ENCODE peak calls at places on chromosomes 16 and 17, in eight cellular contexts. One of them, this sample, is unnamed.

GRCh38 chr17:44610331-44610730 is 45.9 kb upstream of the MEIOC start:
- DNase-seq in Ammon's horn: no peak
- DNase-seq in activated naive CD8-positive, alpha-beta T cell treated with anti-CD3 and anti-CD28 coated beads, Interleukin-2, amount 10 ng/mL, durations not matched to agents 7 days and 5 days: no peak
- DNase-seq in substantia nigra: no peak
- DNase-seq in activated CD4-positive, alpha-beta memory T cell treated with anti-CD3 and anti-CD28 coated beads, Interleukin-2, amount 10 ng/mL, durations not matched to agents 7 days and 5 days: no peak
- DNase-seq in GM13977: no peak
- DNase-seq in activated T-cell treated with anti-CD3 and anti-CD28 coated beads, Interleukin-2, amount 50 U/mL, for 4 hours: no peak
- DNase-seq in AG04450: no peak
- DNase-seq in this sample: no peak

GRCh38 chr17:18377437-18378204 is at the start of gene EVPLL:
- DNase-seq in activated T-cell treated with anti-CD3 and anti-CD28 coated beads, Interleukin-2, amount 50 U/mL, for 4 hours: no peak
- DNase-seq in activated naive CD8-positive, alpha-beta T cell treated with anti-CD3 and anti-CD28 coated beads, Interleukin-2, amount 10 ng/mL, durations not matched to agents 7 days and 5 days: no peak
- DNase-seq in GM13977: no peak
- DNase-seq in substantia nigra: no peak
- DNase-seq in AG04450: no peak
- DNase-seq in activated CD4-positive, alpha-beta memory T cell treated with anti-CD3 and anti-CD28 coated beads, Interleukin-2, amount 10 ng/mL, durations not matched to agents 7 days and 5 days: no peak
- DNase-seq in Ammon's horn: no peak
- DNase-seq in this sample: no peak

GRCh38 chr17:42522798-42523278 is 13.2 kb upstream of the NAGLU start:
- DNase-seq in activated CD4-positive, alpha-beta memory T cell treated with anti-CD3 and anti-CD28 coated beads, Interleukin-2, amount 10 ng/mL, durations not matched to agents 7 days and 5 days: no peak
- DNase-seq in substantia nigra: no peak
- DNase-seq in activated T-cell treated with anti-CD3 and anti-CD28 coated beads, Interleukin-2, amount 50 U/mL, for 4 hours: no peak
- DNase-seq in activated naive CD8-positive, alpha-beta T cell treated with anti-CD3 and anti-CD28 coated beads, Interleukin-2, amount 10 ng/mL, durations not matched to agents 7 days and 5 days: no peak
- DNase-seq in Ammon's horn: no peak
- DNase-seq in GM13977: no peak
- DNase-seq in AG04450: no peak
- DNase-seq in this sample: no peak

GRCh38 chr17:51805765-51806164 is 352.7 kb downstream of the CA10 start:
- DNase-seq in AG04450: no peak
- DNase-seq in activated CD4-positive, alpha-beta memory T cell treated with anti-CD3 and anti-CD28 coated beads, Interleukin-2, amount 10 ng/mL, durations not matched to agents 7 days and 5 days: no peak
- DNase-seq in activated T-cell treated with anti-CD3 and anti-CD28 coated beads, Interleukin-2, amount 50 U/mL, for 4 hours: no peak
- DNase-seq in GM13977: no peak
- DNase-seq in substantia nigra: no peak
- DNase-seq in activated naive CD8-positive, alpha-beta T cell treated with anti-CD3 and anti-CD28 coated beads, Interleukin-2, amount 10 ng/mL, durations not matched to agents 7 days and 5 days: no peak
- DNase-seq in Ammon's horn: no peak
- DNase-seq in this sample: no peak

GRCh38 chr17:76171701-76172100 is 30.7 kb upstream of the FOXJ1 start:
- DNase-seq in activated CD4-positive, alpha-beta memory T cell treated with anti-CD3 and anti-CD28 coated beads, Interleukin-2, amount 10 ng/mL, durations not matched to agents 7 days and 5 days: no peak
- DNase-seq in AG04450: no peak
- DNase-seq in substantia nigra: no peak
- DNase-seq in GM13977: no peak
- DNase-seq in Ammon's horn: no peak
- DNase-seq in activated naive CD8-positive, alpha-beta T cell treated with anti-CD3 and anti-CD28 coated beads, Interleukin-2, amount 10 ng/mL, durations not matched to agents 7 days and 5 days: no peak
- DNase-seq in activated T-cell treated with anti-CD3 and anti-CD28 coated beads, Interleukin-2, amount 50 U/mL, for 4 hours: no peak
- DNase-seq in this sample: no peak

GRCh38 chr17:43822566-43823190 is 10.3 kb downstream of the MPP3 start:
- DNase-seq in Ammon's horn: no peak
- DNase-seq in activated CD4-positive, alpha-beta memory T cell treated with anti-CD3 and anti-CD28 coated beads, Interleukin-2, amount 10 ng/mL, durations not matched to agents 7 days and 5 days: no peak
- DNase-seq in activated naive CD8-positive, alpha-beta T cell treated with anti-CD3 and anti-CD28 coated beads, Interleukin-2, amount 10 ng/mL, durations not matched to agents 7 days and 5 days: no peak
- DNase-seq in substantia nigra: no peak
- DNase-seq in AG04450: no peak
- DNase-seq in activated T-cell treated with anti-CD3 and anti-CD28 coated beads, Interleukin-2, amount 50 U/mL, for 4 hours: no peak
- DNase-seq in GM13977: no peak
- DNase-seq in this sample: no peak

GRCh38 chr17:79473111-79473835 is 137.6 kb downstream of the RBFOX3 start:
- DNase-seq in AG04450: no peak
- DNase-seq in substantia nigra: no peak
- DNase-seq in activated naive CD8-positive, alpha-beta T cell treated with anti-CD3 and anti-CD28 coated beads, Interleukin-2, amount 10 ng/mL, durations not matched to agents 7 days and 5 days: no peak
- DNase-seq in activated CD4-positive, alpha-beta memory T cell treated with anti-CD3 and anti-CD28 coated beads, Interleukin-2, amount 10 ng/mL, durations not matched to agents 7 days and 5 days: no peak
- DNase-seq in GM13977: no peak
- DNase-seq in Ammon's horn: no peak
- DNase-seq in activated T-cell treated with anti-CD3 and anti-CD28 coated beads, Interleukin-2, amount 50 U/mL, for 4 hours: no peak
- DNase-seq in this sample: no peak

GRCh38 chr16:81585785-81586184 is 141.2 kb downstream of the CMIP start:
- DNase-seq in activated CD4-positive, alpha-beta memory T cell treated with anti-CD3 and anti-CD28 coated beads, Interleukin-2, amount 10 ng/mL, durations not matched to agents 7 days and 5 days: no peak
- DNase-seq in activated naive CD8-positive, alpha-beta T cell treated with anti-CD3 and anti-CD28 coated beads, Interleukin-2, amount 10 ng/mL, durations not matched to agents 7 days and 5 days: no peak
- DNase-seq in activated T-cell treated with anti-CD3 and anti-CD28 coated beads, Interleukin-2, amount 50 U/mL, for 4 hours: no peak
- DNase-seq in GM13977: no peak
- DNase-seq in Ammon's horn: no peak
- DNase-seq in substantia nigra: no peak
- DNase-seq in AG04450: no peak
- DNase-seq in this sample: peak; percentile 2

GRCh38 chr17:64635647-64636305 is 26.3 kb downstream of the SMURF2 start:
- DNase-seq in Ammon's horn: no peak
- DNase-seq in activated naive CD8-positive, alpha-beta T cell treated with anti-CD3 and anti-CD28 coated beads, Interleukin-2, amount 10 ng/mL, durations not matched to agents 7 days and 5 days: no peak
- DNase-seq in AG04450: peak; percentile 60
- DNase-seq in activated CD4-positive, alpha-beta memory T cell treated with anti-CD3 and anti-CD28 coated beads, Interleukin-2, amount 10 ng/mL, durations not matched to agents 7 days and 5 days: no peak
- DNase-seq in substantia nigra: no peak
- DNase-seq in activated T-cell treated with anti-CD3 and anti-CD28 coated beads, Interleukin-2, amount 50 U/mL, for 4 hours: no peak
- DNase-seq in GM13977: peak; percentile 28
- DNase-seq in this sample: no peak

GRCh38 chr16:57822861-57823260 is 20.6 kb upstream of the KIFC3 start:
- DNase-seq in Ammon's horn: no peak
- DNase-seq in activated naive CD8-positive, alpha-beta T cell treated with anti-CD3 and anti-CD28 coated beads, Interleukin-2, amount 10 ng/mL, durations not matched to agents 7 days and 5 days: no peak
- DNase-seq in substantia nigra: no peak
- DNase-seq in activated T-cell treated with anti-CD3 and anti-CD28 coated beads, Interleukin-2, amount 50 U/mL, for 4 hours: no peak
- DNase-seq in activated CD4-positive, alpha-beta memory T cell treated with anti-CD3 and anti-CD28 coated beads, Interleukin-2, amount 10 ng/mL, durations not matched to agents 7 days and 5 days: no peak
- DNase-seq in AG04450: no peak
- DNase-seq in GM13977: no peak
- DNase-seq in this sample: no peak